ENCODE peak calls at places on chromosomes 3 and 15, in four cellular contexts. D is brain microvascular endothelial cell, X is mucosa of descending colon, K is HTR-8/SVneo. R is an unnamed sample.

GRCh38 chr15:57892181-57892580 is 173.3 kb downstream of the ALDH1A2 start:
- DNase-seq in D (peak; percentile 39), X (no peak), K (no peak), R (no peak)

GRCh38 chr15:99131441-99132023 is 26.7 kb downstream of the SYNM start:
- DNase-seq in D (no peak), X (no peak), K (no peak), R (no peak)

GRCh38 chr3:71461098-71461497 is 122.4 kb downstream of the FOXP1 start:
- DNase-seq in D (no peak), X (no peak), K (no peak), R (no peak)

GRCh38 chr15:99682455-99682854 is 50.8 kb downstream of the LYSMD4 start:
- DNase-seq in D (peak; percentile 81), X (no peak), K (no peak), R (no peak)

GRCh38 chr15:101449471-101450425 is 39.8 kb downstream of the PCSK6 start:
- DNase-seq in D (no peak), X (no peak), K (no peak), R (no peak)

GRCh38 chr3:11735638-11736037 is 91.9 kb upstream of the VGLL4 start:
- DNase-seq in D (no peak), X (no peak), K (no peak), R (no peak)

GRCh38 chr15:49876401-49877038 is 242.5 kb downstream of the ATP8B4 start:
- DNase-seq in D (no peak), X (no peak), K (no peak), R (peak; percentile 43)

GRCh38 chr3:49021813-49022720 is at the start of gene NDUFAF3:
- DNase-seq in D (peak; percentile 89), X (peak; percentile 97), K (peak; percentile 88), R (peak; percentile 98)

GRCh38 chr15:63872759-63873510 is 39.2 kb upstream of the HERC1 start:
- DNase-seq in D (no peak), X (no peak), K (no peak), R (no peak)

GRCh38 chr3:157220211-157220610 is 60.3 kb upstream of the CCNL1 start:
- DNase-seq in D (no peak), X (no peak), K (no peak), R (no peak)

GRCh38 chr3:110625126-110625798 is 446.4 kb upstream of the NECTIN3 start:
- DNase-seq in D (no peak), X (no peak), K (no peak), R (no peak)

GRCh38 chr3:127867986-127868385 is 45.7 kb upstream of the MGLL start:
- DNase-seq in D (no peak), X (no peak), K (no peak), R (no peak)

GRCh38 chr3:51585197-51585596 is 46.7 kb downstream of the RAD54L2 start:
- DNase-seq in D (no peak), X (no peak), K (no peak), R (no peak)

GRCh38 chr3:123351396-123351945 is 97.4 kb downstream of the ADCY5 start:
- DNase-seq in D (no peak), X (no peak), K (no peak), R (no peak)

GRCh38 chr3:89373459-89373858 is 266.0 kb downstream of the EPHA3 start:
- DNase-seq in D (no peak), X (no peak), K (no peak), R (no peak)

GRCh38 chr3:73480187-73480672 is 144.5 kb downstream of the PDZRN3 start:
- DNase-seq in D (no peak), X (no peak), K (no peak), R (no peak)

GRCh38 chr3:195872097-195872496 is 36.3 kb downstream of the TNK2 start:
- DNase-seq in D (no peak), X (no peak), K (no peak), R (no peak)

GRCh38 chr3:159988617-159989251 is at the start of gene IL12A:
- DNase-seq in D (peak; percentile 53), X (peak; percentile 89), K (peak; percentile 89), R (peak; percentile 57)

GRCh38 chr15:70867911-70868467 is 14.0 kb upstream of the LARP6 start:
- DNase-seq in D (no peak), X (no peak), K (peak; percentile 18), R (no peak)

GRCh38 chr3:177419904-177420601 is 222.8 kb upstream of the TBL1XR1 start:
- DNase-seq in D (no peak), X (no peak), K (peak; percentile 31), R (no peak)

GRCh38 chr15:57375827-57376694 is at the start of gene CGNL1:
- DNase-seq in D (no peak), X (peak; percentile 65), K (peak; percentile 45), R (no peak)

GRCh38 chr3:25229584-25229983 is 198.5 kb upstream of the RARB start:
- DNase-seq in D (no peak), X (no peak), K (no peak), R (no peak)

GRCh38 chr15:68791431-68792283 is 29.0 kb downstream of the ANP32A start:
- DNase-seq in D (no peak), X (no peak), K (no peak), R (no peak)

GRCh38 chr15:55588070-55588817 is at the start of gene PYGO1:
- DNase-seq in D (peak; percentile 35), X (peak; percentile 38), K (peak; percentile 41), R (no peak)

GRCh38 chr3:62445267-62445666 is 71.9 kb upstream of the FEZF2 start:
- DNase-seq in D (no peak), X (no peak), K (peak; percentile 5), R (no peak)

GRCh38 chr3:8966150-8966819 is 3.0 kb upstream of the RAD18 start:
- DNase-seq in D (no peak), X (no peak), K (no peak), R (no peak)

GRCh38 chr3:9349321-9350117 is 13.3 kb upstream of the THUMPD3 start:
- DNase-seq in D (peak; percentile 83), X (no peak), K (peak; percentile 34), R (no peak)

GRCh38 chr3:134197681-134198261 is 52.9 kb downstream of the RYK start:
- DNase-seq in D (peak; percentile 56), X (no peak), K (peak; percentile 70), R (no peak)